ENCODE peak calls at places on chromosome 4, in five cellular contexts. M, D, B, X and F are unnamed samples.

GRCh38 chr4:5045099-5045498 is 6.2 kb upstream of the STK32B start:
- ATAC-seq in M (peak), D (no peak), B (no peak), X (no peak), F (peak)

GRCh38 chr4:98908182-98908581 is 20.8 kb downstream of the EIF4E start:
- ATAC-seq in M (peak), D (no peak), B (no peak), X (no peak), F (no peak)

GRCh38 chr4:153365003-153365402 is 20.5 kb downstream of the MND1 start:
- ATAC-seq in M (no peak), D (no peak), B (no peak), X (no peak), F (peak)

GRCh38 chr4:56772134-56772533 is 49.4 kb downstream of the SPINK2 start:
- ATAC-seq in M (no peak), D (no peak), B (no peak), X (no peak), F (no peak)

GRCh38 chr4:170651786-170652185 is 562.0 kb upstream of the AADAT start:
- ATAC-seq in M (no peak), D (no peak), B (no peak), X (no peak), F (no peak)

GRCh38 chr4:143369556-143369955 is 32.9 kb downstream of the GAB1 start:
- ATAC-seq in M (peak), D (no peak), B (no peak), X (no peak), F (no peak)

GRCh38 chr4:25814323-25814722 is 48.5 kb downstream of the SEL1L3 start:
- ATAC-seq in M (peak), D (peak), B (no peak), X (no peak), F (no peak)

GRCh38 chr4:121656269-121656641 is 40.5 kb downstream of the ANXA5 start:
- ATAC-seq in M (peak), D (no peak), B (peak), X (peak), F (no peak)

GRCh38 chr4:2141022-2141761 is 82.1 kb downstream of the NAT8L start:
- ATAC-seq in M (no peak), D (no peak), B (peak), X (no peak), F (peak)

GRCh38 chr4:28966982-28967381 is 1753.2 kb upstream of the PCDH7 start:
- ATAC-seq in M (no peak), D (no peak), B (no peak), X (no peak), F (no peak)

GRCh38 chr4:143294310-143294709 is 42.4 kb upstream of the GAB1 start:
- ATAC-seq in M (peak), D (no peak), B (no peak), X (no peak), F (no peak)

GRCh38 chr4:24607338-24607737 is 23.0 kb upstream of the DHX15 start:
- ATAC-seq in M (no peak), D (peak), B (no peak), X (no peak), F (no peak)

GRCh38 chr4:37693450-37694190 is 7.4 kb upstream of the RELL1 start:
- ATAC-seq in M (no peak), D (no peak), B (no peak), X (no peak), F (no peak)

GRCh38 chr4:20878806-20879205 is 178.5 kb downstream of the PACRGL start:
- ATAC-seq in M (no peak), D (no peak), B (no peak), X (no peak), F (no peak)

GRCh38 chr4:143367863-143368262 is 31.2 kb downstream of the GAB1 start:
- ATAC-seq in M (no peak), D (no peak), B (no peak), X (no peak), F (no peak)

GRCh38 chr4:73872331-73873108 is 3.3 kb downstream of the CXCL1 start:
- ATAC-seq in M (no peak), D (no peak), B (no peak), X (no peak), F (no peak)

GRCh38 chr4:37188100-37188499 is 56.4 kb upstream of the NWD2 start:
- ATAC-seq in M (no peak), D (no peak), B (no peak), X (no peak), F (no peak)

GRCh38 chr4:182975806-182976205 is 58.6 kb upstream of the DCTD start:
- ATAC-seq in M (peak), D (no peak), B (peak), X (no peak), F (peak)

GRCh38 chr4:88204882-88205281 is 46.4 kb upstream of the ABCG2 start:
- ATAC-seq in M (no peak), D (no peak), B (no peak), X (no peak), F (no peak)

GRCh38 chr4:127307996-127308395 is 324.8 kb upstream of the INTU start:
- ATAC-seq in M (no peak), D (no peak), B (no peak), X (no peak), F (no peak)

GRCh38 chr4:94641702-94642560 is 115.8 kb upstream of the BMPR1B start:
- ATAC-seq in M (peak), D (peak), B (no peak), X (no peak), F (no peak)

GRCh38 chr4:83629945-83630684 is 94.2 kb downstream of the GPAT3 start:
- ATAC-seq in M (peak), D (peak), B (no peak), X (peak), F (no peak)

GRCh38 chr4:173735585-173735984 is 205.6 kb upstream of the HAND2 start:
- ATAC-seq in M (no peak), D (no peak), B (no peak), X (no peak), F (no peak)

GRCh38 chr4:1329408-1330371 is 17.3 kb upstream of the UVSSA start:
- ATAC-seq in M (no peak), D (no peak), B (peak), X (no peak), F (no peak)

GRCh38 chr4:83362492-83363329 is 28.1 kb upstream of the HPSE start:
- ATAC-seq in M (peak), D (peak), B (peak), X (no peak), F (no peak)

GRCh38 chr4:87662871-87663270 is 12.8 kb downstream of the DMP1 start:
- ATAC-seq in M (no peak), D (no peak), B (no peak), X (no peak), F (no peak)

GRCh38 chr4:158758703-158759102 is 10.1 kb upstream of the FNIP2 start:
- ATAC-seq in M (no peak), D (no peak), B (no peak), X (no peak), F (no peak)

GRCh38 chr4:151314509-151314908 is 10.9 kb downstream of the SH3D19 start:
- ATAC-seq in M (no peak), D (no peak), B (no peak), X (no peak), F (no peak)

GRCh38 chr4:20809796-20810195 is 109.5 kb downstream of the PACRGL start:
- ATAC-seq in M (peak), D (peak), B (no peak), X (peak), F (no peak)

GRCh38 chr4:139898293-139898692 is 232.7 kb downstream of the MGST2 start:
- ATAC-seq in M (no peak), D (no peak), B (peak), X (no peak), F (no peak)

GRCh38 chr4:150063128-150063527 is 15.1 kb upstream of the DCLK2 start:
- ATAC-seq in M (no peak), D (no peak), B (no peak), X (no peak), F (no peak)